ENCODE peak calls at places on chromosomes 6 and 20, in eight cellular contexts. One of them, this sample, is unnamed.

GRCh38 chr20:41462372-41463161 is 95.9 kb upstream of the EMILIN3 start:
- DNase-seq in HCT116: no peak
- DNase-seq in left ventricle myocardium inferior: no peak
- DNase-seq in CD4-positive, alpha-beta memory T cell: no peak
- DNase-seq in CD4-positive, alpha-beta T cell: no peak
- DNase-seq in brain microvascular endothelial cell: no peak
- DNase-seq in foreskin keratinocyte: no peak
- DNase-seq in fibroblast of lung: no peak
- DNase-seq in this sample: no peak

GRCh38 chr6:103236923-103237322 is 1622.8 kb downstream of the HACE1 start:
- DNase-seq in CD4-positive, alpha-beta memory T cell: no peak
- DNase-seq in CD4-positive, alpha-beta T cell: no peak
- DNase-seq in HCT116: no peak
- DNase-seq in foreskin keratinocyte: no peak
- DNase-seq in brain microvascular endothelial cell: peak
- DNase-seq in left ventricle myocardium inferior: no peak
- DNase-seq in fibroblast of lung: no peak
- DNase-seq in this sample: no peak

GRCh38 chr20:41697861-41698559 is 79.8 kb upstream of the CHD6 start:
- DNase-seq in CD4-positive, alpha-beta T cell: no peak
- DNase-seq in fibroblast of lung: peak
- DNase-seq in brain microvascular endothelial cell: peak
- DNase-seq in CD4-positive, alpha-beta memory T cell: peak
- DNase-seq in HCT116: no peak
- DNase-seq in left ventricle myocardium inferior: no peak
- DNase-seq in foreskin keratinocyte: no peak
- DNase-seq in this sample: no peak

GRCh38 chr6:142518126-142518525 is 216.3 kb downstream of the ADGRG6 start:
- DNase-seq in HCT116: no peak
- DNase-seq in CD4-positive, alpha-beta memory T cell: no peak
- DNase-seq in foreskin keratinocyte: no peak
- DNase-seq in brain microvascular endothelial cell: no peak
- DNase-seq in fibroblast of lung: no peak
- DNase-seq in CD4-positive, alpha-beta T cell: no peak
- DNase-seq in left ventricle myocardium inferior: no peak
- DNase-seq in this sample: no peak

GRCh38 chr6:110528051-110528929 is 51.9 kb upstream of the SLC22A16 start:
- DNase-seq in fibroblast of lung: peak
- DNase-seq in left ventricle myocardium inferior: no peak
- DNase-seq in brain microvascular endothelial cell: peak
- DNase-seq in CD4-positive, alpha-beta memory T cell: peak
- DNase-seq in CD4-positive, alpha-beta T cell: peak
- DNase-seq in foreskin keratinocyte: peak
- DNase-seq in HCT116: peak
- DNase-seq in this sample: no peak

GRCh38 chr6:39344821-39345280 is 22.3 kb upstream of the KCNK16 start:
- DNase-seq in HCT116: peak
- DNase-seq in CD4-positive, alpha-beta T cell: no peak
- DNase-seq in left ventricle myocardium inferior: no peak
- DNase-seq in CD4-positive, alpha-beta memory T cell: no peak
- DNase-seq in foreskin keratinocyte: no peak
- DNase-seq in fibroblast of lung: no peak
- DNase-seq in brain microvascular endothelial cell: peak
- DNase-seq in this sample: no peak

GRCh38 chr6:140082867-140083297 is 708.4 kb upstream of the CITED2 start:
- DNase-seq in CD4-positive, alpha-beta T cell: no peak
- DNase-seq in brain microvascular endothelial cell: peak
- DNase-seq in HCT116: no peak
- DNase-seq in CD4-positive, alpha-beta memory T cell: no peak
- DNase-seq in left ventricle myocardium inferior: no peak
- DNase-seq in fibroblast of lung: peak
- DNase-seq in foreskin keratinocyte: peak
- DNase-seq in this sample: no peak

GRCh38 chr6:46410330-46410953 is 80.8 kb downstream of the RCAN2 start:
- DNase-seq in left ventricle myocardium inferior: no peak
- DNase-seq in CD4-positive, alpha-beta T cell: no peak
- DNase-seq in foreskin keratinocyte: no peak
- DNase-seq in brain microvascular endothelial cell: peak
- DNase-seq in fibroblast of lung: peak
- DNase-seq in CD4-positive, alpha-beta memory T cell: peak
- DNase-seq in HCT116: peak
- DNase-seq in this sample: peak

GRCh38 chr6:148044261-148044731 is 298.3 kb upstream of the SASH1 start:
- DNase-seq in CD4-positive, alpha-beta memory T cell: no peak
- DNase-seq in left ventricle myocardium inferior: no peak
- DNase-seq in HCT116: no peak
- DNase-seq in foreskin keratinocyte: no peak
- DNase-seq in fibroblast of lung: peak
- DNase-seq in CD4-positive, alpha-beta T cell: no peak
- DNase-seq in brain microvascular endothelial cell: peak
- DNase-seq in this sample: no peak

GRCh38 chr6:109894181-109894580 is 83.9 kb upstream of the GPR6 start:
- DNase-seq in foreskin keratinocyte: no peak
- DNase-seq in CD4-positive, alpha-beta T cell: no peak
- DNase-seq in fibroblast of lung: no peak
- DNase-seq in HCT116: no peak
- DNase-seq in brain microvascular endothelial cell: no peak
- DNase-seq in left ventricle myocardium inferior: no peak
- DNase-seq in CD4-positive, alpha-beta memory T cell: no peak
- DNase-seq in this sample: no peak

GRCh38 chr20:20887593-20888272 is 175.3 kb upstream of the RALGAPA2 start:
- DNase-seq in CD4-positive, alpha-beta T cell: no peak
- DNase-seq in HCT116: no peak
- DNase-seq in left ventricle myocardium inferior: no peak
- DNase-seq in brain microvascular endothelial cell: no peak
- DNase-seq in fibroblast of lung: no peak
- DNase-seq in CD4-positive, alpha-beta memory T cell: no peak
- DNase-seq in foreskin keratinocyte: no peak
- DNase-seq in this sample: no peak

GRCh38 chr20:35582741-35583404 is 32.8 kb upstream of the SPAG4 start:
- DNase-seq in fibroblast of lung: no peak
- DNase-seq in HCT116: no peak
- DNase-seq in brain microvascular endothelial cell: no peak
- DNase-seq in CD4-positive, alpha-beta T cell: no peak
- DNase-seq in foreskin keratinocyte: no peak
- DNase-seq in left ventricle myocardium inferior: no peak
- DNase-seq in CD4-positive, alpha-beta memory T cell: no peak
- DNase-seq in this sample: no peak

GRCh38 chr20:4490595-4491280 is 231.0 kb upstream of the PRND start:
- DNase-seq in foreskin keratinocyte: no peak
- DNase-seq in fibroblast of lung: no peak
- DNase-seq in brain microvascular endothelial cell: no peak
- DNase-seq in CD4-positive, alpha-beta T cell: no peak
- DNase-seq in CD4-positive, alpha-beta memory T cell: no peak
- DNase-seq in HCT116: no peak
- DNase-seq in left ventricle myocardium inferior: no peak
- DNase-seq in this sample: no peak

GRCh38 chr6:23656257-23656731 is 469.7 kb upstream of the NRSN1 start:
- DNase-seq in brain microvascular endothelial cell: no peak
- DNase-seq in foreskin keratinocyte: no peak
- DNase-seq in CD4-positive, alpha-beta T cell: no peak
- DNase-seq in HCT116: no peak
- DNase-seq in left ventricle myocardium inferior: no peak
- DNase-seq in CD4-positive, alpha-beta memory T cell: no peak
- DNase-seq in fibroblast of lung: peak
- DNase-seq in this sample: no peak

GRCh38 chr6:142802124-142802523 is 142.9 kb downstream of the HIVEP2 start:
- DNase-seq in CD4-positive, alpha-beta T cell: no peak
- DNase-seq in brain microvascular endothelial cell: peak
- DNase-seq in left ventricle myocardium inferior: no peak
- DNase-seq in fibroblast of lung: peak
- DNase-seq in CD4-positive, alpha-beta memory T cell: no peak
- DNase-seq in HCT116: peak
- DNase-seq in foreskin keratinocyte: peak
- DNase-seq in this sample: no peak

GRCh38 chr20:9015984-9016324 is 52.9 kb upstream of the PLCB4 start:
- DNase-seq in brain microvascular endothelial cell: no peak
- DNase-seq in CD4-positive, alpha-beta memory T cell: no peak
- DNase-seq in CD4-positive, alpha-beta T cell: no peak
- DNase-seq in foreskin keratinocyte: peak
- DNase-seq in left ventricle myocardium inferior: no peak
- DNase-seq in fibroblast of lung: peak
- DNase-seq in HCT116: no peak
- DNase-seq in this sample: no peak

GRCh38 chr20:3808141-3808479 is 12.0 kb downstream of the CDC25B start:
- DNase-seq in brain microvascular endothelial cell: no peak
- DNase-seq in fibroblast of lung: peak
- DNase-seq in left ventricle myocardium inferior: peak
- DNase-seq in HCT116: peak
- DNase-seq in CD4-positive, alpha-beta T cell: no peak
- DNase-seq in foreskin keratinocyte: peak
- DNase-seq in CD4-positive, alpha-beta memory T cell: no peak
- DNase-seq in this sample: peak

GRCh38 chr20:60583741-60584140 is 625.5 kb downstream of the CDH26 start:
- DNase-seq in fibroblast of lung: peak
- DNase-seq in CD4-positive, alpha-beta T cell: no peak
- DNase-seq in HCT116: no peak
- DNase-seq in CD4-positive, alpha-beta memory T cell: no peak
- DNase-seq in foreskin keratinocyte: peak
- DNase-seq in brain microvascular endothelial cell: no peak
- DNase-seq in left ventricle myocardium inferior: no peak
- DNase-seq in this sample: no peak

GRCh38 chr6:139533573-139534471 is 159.4 kb upstream of the CITED2 start:
- DNase-seq in CD4-positive, alpha-beta memory T cell: peak
- DNase-seq in foreskin keratinocyte: no peak
- DNase-seq in fibroblast of lung: peak
- DNase-seq in brain microvascular endothelial cell: peak
- DNase-seq in left ventricle myocardium inferior: no peak
- DNase-seq in CD4-positive, alpha-beta T cell: no peak
- DNase-seq in HCT116: peak
- DNase-seq in this sample: no peak

GRCh38 chr6:77786935-77787629 is 134.2 kb downstream of the MEI4 start:
- DNase-seq in CD4-positive, alpha-beta T cell: no peak
- DNase-seq in CD4-positive, alpha-beta memory T cell: no peak
- DNase-seq in brain microvascular endothelial cell: no peak
- DNase-seq in HCT116: no peak
- DNase-seq in foreskin keratinocyte: no peak
- DNase-seq in fibroblast of lung: no peak
- DNase-seq in left ventricle myocardium inferior: no peak
- DNase-seq in this sample: no peak

GRCh38 chr20:7773511-7773910 is 166.7 kb downstream of the HAO1 start:
- DNase-seq in CD4-positive, alpha-beta T cell: no peak
- DNase-seq in CD4-positive, alpha-beta memory T cell: no peak
- DNase-seq in brain microvascular endothelial cell: no peak
- DNase-seq in left ventricle myocardium inferior: no peak
- DNase-seq in fibroblast of lung: peak
- DNase-seq in foreskin keratinocyte: no peak
- DNase-seq in HCT116: no peak
- DNase-seq in this sample: no peak

GRCh38 chr6:160386869-160387518 is 38.8 kb downstream of the SLC22A3 start:
- DNase-seq in left ventricle myocardium inferior: peak
- DNase-seq in CD4-positive, alpha-beta T cell: no peak
- DNase-seq in CD4-positive, alpha-beta memory T cell: no peak
- DNase-seq in fibroblast of lung: peak
- DNase-seq in HCT116: peak
- DNase-seq in brain microvascular endothelial cell: no peak
- DNase-seq in foreskin keratinocyte: peak
- DNase-seq in this sample: no peak

GRCh38 chr6:132830236-132830799 is 15.9 kb downstream of the RPS12 start:
- DNase-seq in brain microvascular endothelial cell: no peak
- DNase-seq in foreskin keratinocyte: no peak
- DNase-seq in CD4-positive, alpha-beta T cell: no peak
- DNase-seq in fibroblast of lung: peak
- DNase-seq in left ventricle myocardium inferior: no peak
- DNase-seq in CD4-positive, alpha-beta memory T cell: no peak
- DNase-seq in HCT116: no peak
- DNase-seq in this sample: peak

DNA sequence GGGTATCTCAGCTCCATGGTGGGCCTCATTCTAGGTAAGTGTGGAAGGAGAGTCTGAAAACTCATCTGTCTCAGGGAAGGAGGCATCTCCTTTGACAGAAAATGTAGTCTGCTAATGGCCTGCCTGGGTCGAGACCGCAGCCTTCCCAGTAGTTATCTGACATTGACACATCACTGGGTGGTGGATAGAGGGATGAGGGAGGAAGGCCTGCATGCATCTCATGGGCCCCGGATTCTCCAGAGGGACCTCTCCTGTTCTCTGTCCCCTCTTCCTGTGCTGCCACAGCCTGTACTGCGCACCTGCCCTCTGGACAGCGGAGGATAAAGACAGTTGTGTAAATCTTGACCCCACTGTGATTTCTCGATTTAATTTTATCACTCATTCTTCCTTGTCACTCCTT is 4.7 kb downstream of the PCMTD2 start:
- DNase-seq in HCT116: no peak
- DNase-seq in CD4-positive, alpha-beta memory T cell: no peak
- DNase-seq in foreskin keratinocyte: no peak
- DNase-seq in fibroblast of lung: no peak
- DNase-seq in brain microvascular endothelial cell: no peak
- DNase-seq in left ventricle myocardium inferior: no peak
- DNase-seq in CD4-positive, alpha-beta T cell: no peak
- DNase-seq in this sample: no peak
- H3K27ac ChIP-seq in HCT116: no peak
- H3K27ac ChIP-seq in CD4-positive, alpha-beta memory T cell: no peak
- H3K27ac ChIP-seq in foreskin keratinocyte: no peak
- H3K27ac ChIP-seq in fibroblast of lung: no peak
- H3K27ac ChIP-seq in brain microvascular endothelial cell: no peak
- H3K27ac ChIP-seq in left ventricle myocardium inferior: peak
- H3K27ac ChIP-seq in CD4-positive, alpha-beta T cell: no peak
- H3K27ac ChIP-seq in this sample: no peak

GRCh38 chr20:46509523-46509922 is 3.8 kb downstream of the ZNF334 start:
- DNase-seq in foreskin keratinocyte: no peak
- DNase-seq in CD4-positive, alpha-beta memory T cell: no peak
- DNase-seq in HCT116: no peak
- DNase-seq in brain microvascular endothelial cell: no peak
- DNase-seq in fibroblast of lung: no peak
- DNase-seq in left ventricle myocardium inferior: no peak
- DNase-seq in CD4-positive, alpha-beta T cell: no peak
- DNase-seq in this sample: no peak

GRCh38 chr20:46507760-46508407 is 5.5 kb downstream of the ZNF334 start:
- DNase-seq in fibroblast of lung: no peak
- DNase-seq in CD4-positive, alpha-beta memory T cell: no peak
- DNase-seq in brain microvascular endothelial cell: no peak
- DNase-seq in foreskin keratinocyte: no peak
- DNase-seq in CD4-positive, alpha-beta T cell: no peak
- DNase-seq in left ventricle myocardium inferior: no peak
- DNase-seq in HCT116: no peak
- DNase-seq in this sample: no peak

GRCh38 chr20:46512943-46513844 is at the start of gene ZNF334:
- DNase-seq in foreskin keratinocyte: peak
- DNase-seq in HCT116: no peak
- DNase-seq in CD4-positive, alpha-beta memory T cell: no peak
- DNase-seq in CD4-positive, alpha-beta T cell: no peak
- DNase-seq in brain microvascular endothelial cell: peak
- DNase-seq in fibroblast of lung: peak
- DNase-seq in left ventricle myocardium inferior: peak
- DNase-seq in this sample: peak
- H3K27ac ChIP-seq in foreskin keratinocyte: no peak
- H3K27ac ChIP-seq in HCT116: no peak
- H3K27ac ChIP-seq in CD4-positive, alpha-beta memory T cell: no peak
- H3K27ac ChIP-seq in CD4-positive, alpha-beta T cell: no peak
- H3K27ac ChIP-seq in brain microvascular endothelial cell: no peak
- H3K27ac ChIP-seq in fibroblast of lung: no peak
- H3K27ac ChIP-seq in left ventricle myocardium inferior: peak
- H3K27ac ChIP-seq in this sample: peak

GRCh38 chr6:158772851-158773371 is 46.3 kb downstream of the EZR start:
- DNase-seq in CD4-positive, alpha-beta memory T cell: no peak
- DNase-seq in foreskin keratinocyte: peak
- DNase-seq in HCT116: no peak
- DNase-seq in brain microvascular endothelial cell: no peak
- DNase-seq in fibroblast of lung: peak
- DNase-seq in CD4-positive, alpha-beta T cell: no peak
- DNase-seq in left ventricle myocardium inferior: no peak
- DNase-seq in this sample: no peak
- H3K27ac ChIP-seq in CD4-positive, alpha-beta memory T cell: peak
- H3K27ac ChIP-seq in foreskin keratinocyte: peak
- H3K27ac ChIP-seq in HCT116: peak
- H3K27ac ChIP-seq in brain microvascular endothelial cell: no peak
- H3K27ac ChIP-seq in fibroblast of lung: no peak
- H3K27ac ChIP-seq in CD4-positive, alpha-beta T cell: no peak
- H3K27ac ChIP-seq in left ventricle myocardium inferior: peak
- H3K27ac ChIP-seq in this sample: peak

GRCh38 chr20:62352402-62353288 is 14.5 kb downstream of the LAMA5 start:
- DNase-seq in CD4-positive, alpha-beta memory T cell: no peak
- DNase-seq in fibroblast of lung: peak
- DNase-seq in HCT116: no peak
- DNase-seq in brain microvascular endothelial cell: no peak
- DNase-seq in left ventricle myocardium inferior: peak
- DNase-seq in CD4-positive, alpha-beta T cell: no peak
- DNase-seq in foreskin keratinocyte: no peak
- DNase-seq in this sample: no peak
- H3K27ac ChIP-seq in CD4-positive, alpha-beta memory T cell: no peak
- H3K27ac ChIP-seq in fibroblast of lung: no peak
- H3K27ac ChIP-seq in HCT116: peak
- H3K27ac ChIP-seq in brain microvascular endothelial cell: no peak
- H3K27ac ChIP-seq in left ventricle myocardium inferior: peak
- H3K27ac ChIP-seq in CD4-positive, alpha-beta T cell: no peak
- H3K27ac ChIP-seq in foreskin keratinocyte: no peak
- H3K27ac ChIP-seq in this sample: peak